ENCODE peak calls at places on chromosome 22, in five cellular contexts. R is WTC11, P is GM12878, J is HCT116, N is K562. Z is an unnamed sample.

GRCh38 chr22:30287626-30288413 is 1.5 kb downstream of the CASTOR1 start:
- DNase-seq in R (peak; percentile 87), P (no peak), J (peak; percentile 89), N (peak; percentile 75), Z (peak; percentile 76)

GRCh38 chr22:37314315-37315046 is 32.2 kb downstream of the CYTH4 start:
- DNase-seq in R (no peak), P (no peak), J (no peak), N (no peak), Z (no peak)

GRCh38 chr22:17706451-17706900 is 67.8 kb downstream of the BID start:
- DNase-seq in R (no peak), P (peak; percentile 89), J (peak; percentile 54), N (peak; percentile 33), Z (no peak)

GRCh38 chr22:30968015-30968923 is at the start of gene MORC2:
- DNase-seq in R (peak; percentile 72), P (no peak), J (no peak), N (peak; percentile 73), Z (no peak)

GRCh38 chr22:17753401-17753989 is 20.8 kb downstream of the BID start:
- DNase-seq in R (no peak), P (no peak), J (no peak), N (no peak), Z (no peak)

GRCh38 chr22:26825960-26826359 is 168.6 kb downstream of the MIAT start:
- DNase-seq in R (no peak), P (no peak), J (no peak), N (no peak), Z (no peak)

GRCh38 chr22:35218079-35218478 is 39.2 kb upstream of the HMGXB4 start:
- DNase-seq in R (no peak), P (no peak), J (no peak), N (no peak), Z (no peak)

GRCh38 chr22:50571264-50572175 is 6.7 kb downstream of the CPT1B start:
- DNase-seq in R (no peak), P (no peak), J (no peak), N (no peak), Z (no peak)

GRCh38 chr22:17700778-17701177 is 62.2 kb downstream of the BCL2L13 start:
- DNase-seq in R (no peak), P (no peak), J (no peak), N (no peak), Z (no peak)

GRCh38 chr22:40210814-40211213 is 33.1 kb downstream of the TNRC6B start:
- DNase-seq in R (no peak), P (peak; percentile 72), J (no peak), N (no peak), Z (no peak)

GRCh38 chr22:31124811-31125465 is 2.2 kb downstream of the INPP5J start:
- DNase-seq in R (no peak), P (no peak), J (no peak), N (no peak), Z (no peak)

GRCh38 chr22:39820266-39820665 is 73.3 kb downstream of the ENTHD1 start:
- DNase-seq in R (no peak), P (no peak), J (peak; percentile 18), N (no peak), Z (no peak)

GRCh38 chr22:32806296-32806695 is 4.8 kb downstream of the TIMP3 start:
- DNase-seq in R (no peak), P (no peak), J (no peak), N (no peak), Z (no peak)

GRCh38 chr22:50177537-50178470 is 7.3 kb downstream of the PANX2 start:
- DNase-seq in R (no peak), P (no peak), J (no peak), N (no peak), Z (no peak)

GRCh38 chr22:24965822-24966626 is 13.5 kb downstream of the KIAA1671 start:
- DNase-seq in R (no peak), P (no peak), J (no peak), N (no peak), Z (no peak)

GRCh38 chr22:36737776-36738175 is 34.2 kb upstream of the CACNG2 start:
- DNase-seq in R (no peak), P (no peak), J (no peak), N (no peak), Z (no peak)

GRCh38 chr22:41401781-41402648 is 20.3 kb downstream of the TEF start:
- DNase-seq in R (no peak), P (no peak), J (no peak), N (no peak), Z (no peak)

GRCh38 chr22:38025514-38025913 is 31.7 kb upstream of the PICK1 start:
- DNase-seq in R (no peak), P (no peak), J (no peak), N (no peak), Z (no peak)

GRCh38 chr22:31818481-31819392 is 64.9 kb downstream of the DEPDC5 start:
- DNase-seq in R (peak; percentile 18), P (no peak), J (no peak), N (no peak), Z (no peak)

GRCh38 chr22:24813861-24814770 is 8.1 kb downstream of the SGSM1 start:
- DNase-seq in R (no peak), P (no peak), J (no peak), N (no peak), Z (no peak)

GRCh38 chr22:27816552-27816951 is 15.0 kb upstream of the MN1 start:
- DNase-seq in R (no peak), P (no peak), J (no peak), N (no peak), Z (no peak)

GRCh38 chr22:39148727-39149535 is 3.5 kb downstream of the CBX7 start:
- DNase-seq in R (peak; percentile 69), P (peak; percentile 69), J (no peak), N (peak; percentile 52), Z (no peak)

GRCh38 chr22:49727191-49727880 is 100.3 kb downstream of the BRD1 start:
- DNase-seq in R (no peak), P (no peak), J (no peak), N (no peak), Z (no peak)

GRCh38 chr22:37690407-37690806 is 4.3 kb downstream of the NOL12 start:
- DNase-seq in R (no peak), P (no peak), J (no peak), N (no peak), Z (no peak)

GRCh38 chr22:34688825-34689224 is 377.1 kb upstream of the ISX start:
- DNase-seq in R (no peak), P (no peak), J (no peak), N (no peak), Z (no peak)

GRCh38 chr22:41902932-41903421 is 11.9 kb downstream of the SHISA8 start:
- DNase-seq in R (no peak), P (no peak), J (no peak), N (no peak), Z (no peak)

GRCh38 chr22:42256930-42257329 is 13.5 kb downstream of the TCF20 start:
- DNase-seq in R (no peak), P (no peak), J (no peak), N (no peak), Z (no peak)

GRCh38 chr22:19354201-19354600 is 62.7 kb upstream of the CLTCL1 start:
- DNase-seq in R (no peak), P (no peak), J (no peak), N (no peak), Z (no peak)
- TF ChIP-seq SP1 in R (no peak), P (no peak), J (no peak), N (no peak), Z (no peak)

GRCh38 chr22:22761963-22762772 is 117.8 kb downstream of the GGTLC2 start:
- DNase-seq in R (no peak), P (no peak), J (no peak), N (no peak), Z (no peak)
- TF ChIP-seq SP1 in R (no peak), P (no peak), J (no peak), N (no peak), Z (no peak)

GRCh38 chr22:44753189-44754042 is 1.0 kb downstream of the ARHGAP8 start:
- DNase-seq in R (no peak), P (no peak), J (no peak), N (no peak), Z (no peak)

GRCh38 chr22:44752285-44753188 is at the start of gene ARHGAP8:
- DNase-seq in R (peak; percentile 69), P (no peak), J (no peak), N (peak; percentile 60), Z (peak; percentile 71)

GRCh38 chr22:44755956-44756361 is 3.6 kb downstream of the ARHGAP8 start:
- DNase-seq in R (no peak), P (no peak), J (peak; percentile 40), N (no peak), Z (no peak)

GRCh38 chr22:44755418-44755817 is 3.0 kb downstream of the ARHGAP8 start:
- DNase-seq in R (no peak), P (no peak), J (no peak), N (no peak), Z (no peak)

DNA sequence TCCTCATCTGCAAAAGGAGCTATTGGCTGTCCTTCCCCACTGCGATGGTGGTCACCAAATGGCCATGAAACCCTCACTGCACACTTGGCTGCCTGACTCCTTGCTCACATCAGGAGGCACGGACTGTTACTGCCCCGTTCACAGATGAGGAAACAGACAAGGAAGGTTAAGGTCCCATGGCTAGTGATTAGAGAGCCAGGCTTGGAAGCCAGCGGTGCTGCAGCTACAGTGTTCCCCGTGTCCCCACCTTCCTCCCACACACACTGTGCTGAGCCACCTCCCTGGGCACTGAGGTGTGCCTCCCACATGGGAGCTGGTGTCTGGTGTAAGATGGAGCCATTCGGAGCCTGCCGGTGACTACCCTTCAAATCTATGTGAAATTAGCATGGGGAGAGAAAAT is 2.6 kb downstream of the ARHGAP8 start:
- DNase-seq in R (no peak), P (no peak), J (no peak), N (no peak), Z (no peak)
- TF ChIP-seq SP1 in R (no peak), P (no peak), J (no peak), N (no peak), Z (no peak)

GRCh38 chr22:28943501-28943879 is 60.1 kb downstream of the ZNRF3 start:
- DNase-seq in R (no peak), P (no peak), J (no peak), N (no peak), Z (no peak)

GRCh38 chr22:28940441-28940840 is 57.1 kb downstream of the ZNRF3 start:
- DNase-seq in R (no peak), P (no peak), J (no peak), N (no peak), Z (no peak)

GRCh38 chr22:28939932-28940331 is 56.6 kb downstream of the ZNRF3 start:
- DNase-seq in R (no peak), P (no peak), J (no peak), N (no peak), Z (no peak)

GRCh38 chr22:28942333-28942732 is 59.0 kb downstream of the ZNRF3 start:
- DNase-seq in R (no peak), P (no peak), J (no peak), N (no peak), Z (no peak)

DNA sequence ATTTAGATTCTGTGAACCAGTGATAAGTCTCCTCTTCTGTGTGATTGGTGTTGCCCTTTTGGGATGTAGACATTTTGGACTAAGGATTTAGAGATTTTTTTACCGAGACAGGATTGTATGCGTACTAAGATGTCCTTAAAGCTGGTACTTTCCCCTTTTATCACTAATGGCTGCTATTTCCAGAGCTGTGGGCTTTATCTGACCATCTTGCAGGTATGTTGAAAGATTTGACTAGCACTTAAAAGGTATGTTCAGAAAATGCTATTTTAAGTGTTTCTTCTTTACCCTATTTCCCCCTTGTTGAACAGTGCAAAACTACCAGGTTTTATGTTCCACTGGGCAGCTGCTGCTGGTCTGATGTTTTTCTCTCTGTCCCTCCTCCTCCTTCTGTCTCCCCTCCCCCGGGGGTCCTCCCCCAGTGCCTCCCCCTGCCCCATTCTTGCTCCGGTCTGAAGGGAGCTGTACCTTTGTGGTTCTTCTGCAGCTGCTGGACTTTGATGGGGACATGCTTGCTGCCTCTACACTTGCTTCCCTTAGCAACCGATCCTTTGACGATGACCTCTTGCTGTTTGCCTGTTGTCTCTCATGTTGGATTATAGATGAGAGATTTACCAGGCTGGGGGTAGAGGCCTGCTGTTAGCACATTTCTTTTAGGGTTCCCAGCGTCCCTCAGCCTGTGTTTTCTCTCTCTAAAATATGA is 59.6 kb downstream of the ZNRF3 start:
- DNase-seq in R (no peak), P (no peak), J (no peak), N (no peak), Z (no peak)
- TF ChIP-seq SP1 in R (no peak), P (no peak), J (no peak), N (no peak), Z (no peak)